ENCODE peak calls at places on chromosomes 16 and 17, in eight cellular contexts. One of them, this sample, is unnamed.

GRCh38 chr17:79150035-79150733 is 75.6 kb downstream of the ENGASE start:
- DNase-seq in fibroblast of pulmonary artery: no peak
- DNase-seq in PC-3: no peak
- DNase-seq in heart right ventricle: no peak
- DNase-seq in vagina: no peak
- DNase-seq in tibial artery: no peak
- DNase-seq in GM13977: no peak
- DNase-seq in AG10803: no peak
- DNase-seq in this sample: no peak

GRCh38 chr16:84654998-84655397 is 6.7 kb downstream of the KLHL36 start:
- DNase-seq in heart right ventricle: no peak
- DNase-seq in fibroblast of pulmonary artery: no peak
- DNase-seq in tibial artery: no peak
- DNase-seq in vagina: no peak
- DNase-seq in PC-3: no peak
- DNase-seq in GM13977: no peak
- DNase-seq in AG10803: peak; percentile 69
- DNase-seq in this sample: no peak

GRCh38 chr17:68290268-68290954 is 516 bp downstream of the SLC16A6 start:
- DNase-seq in heart right ventricle: peak; percentile 34
- DNase-seq in fibroblast of pulmonary artery: no peak
- DNase-seq in vagina: no peak
- DNase-seq in AG10803: no peak
- DNase-seq in tibial artery: no peak
- DNase-seq in PC-3: peak; percentile 54
- DNase-seq in GM13977: peak; percentile 50
- DNase-seq in this sample: peak; percentile 53

GRCh38 chr17:32341141-32341856 is 674 bp downstream of the C17orf75 start:
- DNase-seq in GM13977: peak; percentile 52
- DNase-seq in vagina: no peak
- DNase-seq in fibroblast of pulmonary artery: no peak
- DNase-seq in tibial artery: no peak
- DNase-seq in PC-3: peak; percentile 26
- DNase-seq in heart right ventricle: no peak
- DNase-seq in AG10803: no peak
- DNase-seq in this sample: no peak

GRCh38 chr16:24848065-24848464 is 2.3 kb downstream of the SLC5A11 start:
- DNase-seq in PC-3: peak; percentile 68
- DNase-seq in vagina: no peak
- DNase-seq in AG10803: peak; percentile 48
- DNase-seq in heart right ventricle: no peak
- DNase-seq in tibial artery: no peak
- DNase-seq in GM13977: no peak
- DNase-seq in fibroblast of pulmonary artery: peak; percentile 75
- DNase-seq in this sample: no peak

GRCh38 chr16:47018223-47018891 is 44.9 kb upstream of the DNAJA2 start:
- DNase-seq in vagina: no peak
- DNase-seq in AG10803: no peak
- DNase-seq in GM13977: peak; percentile 93
- DNase-seq in fibroblast of pulmonary artery: peak; percentile 22
- DNase-seq in PC-3: peak; percentile 70
- DNase-seq in tibial artery: no peak
- DNase-seq in heart right ventricle: no peak
- DNase-seq in this sample: peak; percentile 68

GRCh38 chr17:17792551-17793377 is 44.0 kb downstream of the SREBF1 start:
- DNase-seq in fibroblast of pulmonary artery: peak; percentile 91
- DNase-seq in heart right ventricle: peak; percentile 63
- DNase-seq in PC-3: peak; percentile 7
- DNase-seq in AG10803: peak; percentile 51
- DNase-seq in vagina: no peak
- DNase-seq in GM13977: peak; percentile 74
- DNase-seq in tibial artery: no peak
- DNase-seq in this sample: no peak

GRCh38 chr16:65660390-65660789 is 538.5 kb upstream of the CDH11 start:
- DNase-seq in vagina: no peak
- DNase-seq in AG10803: peak; percentile 79
- DNase-seq in fibroblast of pulmonary artery: peak; percentile 11
- DNase-seq in GM13977: no peak
- DNase-seq in PC-3: peak; percentile 84
- DNase-seq in tibial artery: no peak
- DNase-seq in heart right ventricle: no peak
- DNase-seq in this sample: no peak

GRCh38 chr17:76417499-76418143 is 33.2 kb downstream of the SPHK1 start:
- DNase-seq in tibial artery: peak; percentile 31
- DNase-seq in GM13977: no peak
- DNase-seq in fibroblast of pulmonary artery: no peak
- DNase-seq in PC-3: no peak
- DNase-seq in vagina: no peak
- DNase-seq in AG10803: no peak
- DNase-seq in heart right ventricle: no peak
- DNase-seq in this sample: no peak

GRCh38 chr17:66466933-66467367 is 164.5 kb downstream of the PRKCA start:
- DNase-seq in heart right ventricle: no peak
- DNase-seq in vagina: no peak
- DNase-seq in fibroblast of pulmonary artery: peak; percentile 99
- DNase-seq in AG10803: peak; percentile 100
- DNase-seq in GM13977: no peak
- DNase-seq in PC-3: peak; percentile 99
- DNase-seq in tibial artery: no peak
- DNase-seq in this sample: no peak

GRCh38 chr17:72119963-72120877 is 600 bp upstream of the SOX9 start:
- DNase-seq in PC-3: peak; percentile 73
- DNase-seq in GM13977: peak; percentile 39
- DNase-seq in heart right ventricle: peak; percentile 49
- DNase-seq in tibial artery: peak; percentile 70
- DNase-seq in vagina: no peak
- DNase-seq in AG10803: peak; percentile 74
- DNase-seq in fibroblast of pulmonary artery: peak; percentile 77
- DNase-seq in this sample: no peak

GRCh38 chr17:30716461-30717289 is 107.8 kb downstream of the CRLF3 start:
- DNase-seq in GM13977: no peak
- DNase-seq in heart right ventricle: no peak
- DNase-seq in AG10803: peak; percentile 26
- DNase-seq in PC-3: no peak
- DNase-seq in vagina: no peak
- DNase-seq in fibroblast of pulmonary artery: peak; percentile 31
- DNase-seq in tibial artery: peak; percentile 55
- DNase-seq in this sample: no peak

GRCh38 chr16:17173134-17173729 is 297.5 kb downstream of the XYLT1 start:
- DNase-seq in vagina: no peak
- DNase-seq in fibroblast of pulmonary artery: peak; percentile 32
- DNase-seq in AG10803: peak; percentile 85
- DNase-seq in PC-3: no peak
- DNase-seq in GM13977: no peak
- DNase-seq in tibial artery: peak; percentile 76
- DNase-seq in heart right ventricle: no peak
- DNase-seq in this sample: peak; percentile 90

DNA sequence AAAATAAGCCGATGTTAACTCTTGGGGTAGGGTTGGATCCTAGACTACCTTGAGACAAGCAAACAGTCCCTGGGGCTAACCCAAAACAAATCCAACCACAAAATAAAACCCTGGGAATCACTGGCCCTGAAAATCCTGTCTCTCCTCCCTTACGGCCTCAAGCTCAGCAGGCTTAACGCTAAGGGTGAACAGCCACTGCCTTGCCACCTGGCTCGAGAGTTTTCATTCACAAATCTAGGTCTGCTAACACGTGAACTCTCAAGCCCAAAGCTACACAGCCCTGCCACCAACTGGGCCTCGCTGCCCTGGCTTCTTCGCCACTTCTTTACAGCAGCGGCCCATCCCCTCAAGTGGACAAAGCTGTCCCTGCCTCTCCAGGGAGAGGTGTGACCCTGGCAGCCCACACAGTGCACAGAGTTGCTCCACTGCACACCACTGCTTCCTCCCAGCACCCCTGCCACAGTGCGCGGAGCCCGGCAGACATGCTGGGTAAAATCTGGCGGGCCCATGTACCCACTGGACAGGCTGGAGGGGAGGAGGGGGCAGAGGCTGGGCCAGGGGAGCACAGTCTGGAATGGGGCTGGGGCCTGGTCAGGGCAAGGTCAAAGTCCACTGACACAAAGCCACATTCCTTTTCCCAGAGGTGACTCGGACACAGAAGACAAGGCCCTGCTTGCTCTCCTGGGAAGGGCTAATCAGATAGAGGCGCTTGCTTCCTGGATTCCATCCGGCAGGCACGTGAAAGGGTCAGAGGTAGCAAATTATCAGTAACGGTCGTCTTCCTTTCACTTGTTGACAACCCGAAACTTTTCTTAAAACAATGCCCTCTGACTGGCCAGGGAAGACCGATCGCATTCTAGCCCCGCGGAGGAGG is 996 bp downstream of the PCYT2 start:
- DNase-seq in heart right ventricle: no peak
- DNase-seq in PC-3: no peak
- DNase-seq in GM13977: no peak
- DNase-seq in tibial artery: no peak
- DNase-seq in AG10803: no peak
- DNase-seq in fibroblast of pulmonary artery: no peak
- DNase-seq in vagina: no peak
- DNase-seq in this sample: no peak
- TF ChIP-seq CTCF in heart right ventricle: no peak
- TF ChIP-seq CTCF in PC-3: no peak
- TF ChIP-seq CTCF in GM13977: no peak
- TF ChIP-seq CTCF in tibial artery: no peak
- TF ChIP-seq CTCF in AG10803: no peak
- TF ChIP-seq CTCF in fibroblast of pulmonary artery: no peak
- TF ChIP-seq CTCF in vagina: no peak
- TF ChIP-seq CTCF in this sample: no peak

GRCh38 chr16:11396241-11397048 is 51.2 kb downstream of the RMI2 start:
- DNase-seq in AG10803: peak; percentile 59
- DNase-seq in vagina: no peak
- DNase-seq in heart right ventricle: peak; percentile 70
- DNase-seq in PC-3: peak; percentile 76
- DNase-seq in GM13977: peak; percentile 92
- DNase-seq in tibial artery: peak; percentile 80
- DNase-seq in fibroblast of pulmonary artery: peak; percentile 60
- DNase-seq in this sample: peak; percentile 66
- TF ChIP-seq CTCF in AG10803: peak; percentile 94
- TF ChIP-seq CTCF in vagina: peak; percentile 95
- TF ChIP-seq CTCF in heart right ventricle: peak; percentile 97
- TF ChIP-seq CTCF in PC-3: peak; percentile 85
- TF ChIP-seq CTCF in GM13977: peak; percentile 97
- TF ChIP-seq CTCF in tibial artery: peak; percentile 98
- TF ChIP-seq CTCF in fibroblast of pulmonary artery: peak; percentile 93
- TF ChIP-seq CTCF in this sample: peak; percentile 100

DNA sequence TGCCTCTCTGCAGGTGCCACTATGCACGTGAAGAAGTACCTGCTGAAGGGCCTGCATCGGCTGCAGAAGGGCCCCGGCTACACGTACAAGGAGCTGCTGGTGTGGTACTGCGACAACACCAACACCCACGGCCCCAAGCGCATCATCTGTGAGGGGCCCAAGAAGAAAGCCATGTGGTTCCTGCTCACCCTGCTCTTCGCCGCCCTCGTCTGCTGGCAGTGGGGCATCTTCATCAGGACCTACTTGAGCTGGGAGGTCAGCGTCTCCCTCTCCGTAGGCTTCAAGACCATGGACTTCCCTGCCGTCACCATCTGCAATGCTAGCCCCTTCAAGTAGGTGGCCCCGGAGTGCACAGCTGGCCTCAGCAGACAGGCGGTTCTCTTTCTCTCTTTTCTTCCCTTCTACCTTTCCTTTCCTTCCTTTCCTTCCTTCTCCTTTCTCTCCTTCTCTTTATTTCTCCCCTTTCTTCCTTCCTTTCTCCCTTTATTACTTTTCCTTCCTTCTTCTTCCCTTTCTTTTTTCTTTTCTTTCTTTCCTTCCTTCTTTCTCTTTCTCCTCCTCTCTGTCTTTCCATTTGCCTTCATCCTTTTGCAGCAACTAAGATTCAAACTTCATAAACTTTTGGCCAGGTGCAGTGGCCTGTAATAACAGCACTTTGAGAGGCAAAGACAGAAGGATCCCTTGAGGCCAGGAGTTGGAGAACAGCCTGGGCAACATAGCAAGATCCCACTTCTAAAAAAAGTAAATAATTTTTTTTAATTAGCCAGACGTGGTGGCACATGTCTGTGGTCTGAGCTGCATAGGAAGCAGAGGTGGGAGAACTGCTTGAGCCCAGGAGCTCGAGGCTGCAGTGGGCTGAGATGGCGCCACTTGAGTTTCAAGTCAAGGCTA is 46.7 kb downstream of the SCNN1B start:
- DNase-seq in heart right ventricle: no peak
- DNase-seq in PC-3: no peak
- DNase-seq in tibial artery: no peak
- DNase-seq in vagina: no peak
- DNase-seq in AG10803: no peak
- DNase-seq in fibroblast of pulmonary artery: no peak
- DNase-seq in GM13977: no peak
- DNase-seq in this sample: no peak
- TF ChIP-seq CTCF in heart right ventricle: no peak
- TF ChIP-seq CTCF in PC-3: no peak
- TF ChIP-seq CTCF in tibial artery: no peak
- TF ChIP-seq CTCF in vagina: no peak
- TF ChIP-seq CTCF in AG10803: peak; percentile 13
- TF ChIP-seq CTCF in fibroblast of pulmonary artery: peak; percentile 13
- TF ChIP-seq CTCF in GM13977: peak; percentile 27
- TF ChIP-seq CTCF in this sample: no peak

GRCh38 chr17:64036198-64036922 is 15.9 kb upstream of the ICAM2 start:
- DNase-seq in tibial artery: no peak
- DNase-seq in vagina: no peak
- DNase-seq in heart right ventricle: no peak
- DNase-seq in fibroblast of pulmonary artery: no peak
- DNase-seq in PC-3: peak; percentile 24
- DNase-seq in GM13977: no peak
- DNase-seq in AG10803: no peak
- DNase-seq in this sample: no peak
- TF ChIP-seq CTCF in tibial artery: no peak
- TF ChIP-seq CTCF in vagina: no peak
- TF ChIP-seq CTCF in heart right ventricle: no peak
- TF ChIP-seq CTCF in fibroblast of pulmonary artery: no peak
- TF ChIP-seq CTCF in PC-3: peak; percentile 55
- TF ChIP-seq CTCF in GM13977: peak; percentile 9
- TF ChIP-seq CTCF in AG10803: no peak
- TF ChIP-seq CTCF in this sample: no peak

GRCh38 chr17:4551141-4551540 is 4.0 kb downstream of the MYBBP1A start:
- DNase-seq in AG10803: no peak
- DNase-seq in heart right ventricle: no peak
- DNase-seq in fibroblast of pulmonary artery: no peak
- DNase-seq in vagina: no peak
- DNase-seq in PC-3: peak; percentile 30
- DNase-seq in tibial artery: no peak
- DNase-seq in GM13977: no peak
- DNase-seq in this sample: no peak
- TF ChIP-seq CTCF in AG10803: no peak
- TF ChIP-seq CTCF in heart right ventricle: no peak
- TF ChIP-seq CTCF in fibroblast of pulmonary artery: no peak
- TF ChIP-seq CTCF in vagina: no peak
- TF ChIP-seq CTCF in PC-3: peak; percentile 32
- TF ChIP-seq CTCF in tibial artery: no peak
- TF ChIP-seq CTCF in GM13977: no peak
- TF ChIP-seq CTCF in this sample: no peak

GRCh38 chr17:80424878-80425765 is 10.2 kb downstream of the ENDOV start:
- DNase-seq in vagina: no peak
- DNase-seq in AG10803: no peak
- DNase-seq in heart right ventricle: no peak
- DNase-seq in tibial artery: peak; percentile 59
- DNase-seq in GM13977: no peak
- DNase-seq in PC-3: no peak
- DNase-seq in fibroblast of pulmonary artery: no peak
- DNase-seq in this sample: no peak
- TF ChIP-seq CTCF in vagina: no peak
- TF ChIP-seq CTCF in AG10803: no peak
- TF ChIP-seq CTCF in heart right ventricle: no peak
- TF ChIP-seq CTCF in tibial artery: no peak
- TF ChIP-seq CTCF in GM13977: no peak
- TF ChIP-seq CTCF in PC-3: no peak
- TF ChIP-seq CTCF in fibroblast of pulmonary artery: no peak
- TF ChIP-seq CTCF in this sample: no peak